ENCODE peak calls at places on chromosomes 1 and 21, in five cellular contexts. T is NCI-H1105 treated with DMSO at 0.1 percent for 48 hours; P is frontal cortex; Q is stimulated activated CD4-positive, alpha-beta T cell treated with anti-CD3 and anti-CD28 coated beads, Interleukin-1b, Interleukin-23, amount 100 ng/mL, for 24 hours; F is posterior cingulate gyrus. Z is an unnamed sample.

GRCh38 chr1:89169166-89169565 is 6.6 kb downstream of the GBP7 start:
- DNase-seq in F (no peak), P (no peak), Q (no peak), T (no peak), Z (no peak)

GRCh38 chr1:192045038-192045575 is 113.2 kb upstream of the RGS18 start:
- DNase-seq in F (no peak), P (no peak), Q (no peak), T (no peak), Z (no peak)

GRCh38 chr1:178625695-178626094 is 99.3 kb upstream of the RALGPS2 start:
- DNase-seq in P (no peak), F (no peak), Q (no peak), T (no peak), Z (peak; percentile 49)

GRCh38 chr1:235018161-235018560 is 110.5 kb downstream of the TOMM20 start:
- DNase-seq in Q (no peak), F (no peak), P (no peak), T (no peak), Z (no peak)

GRCh38 chr1:31771891-31772668 is 7.9 kb upstream of the ADGRB2 start:
- DNase-seq in P (no peak), Q (no peak), F (peak; percentile 92), T (no peak), Z (no peak)

GRCh38 chr1:213759359-213760181 is 228.2 kb upstream of the PROX1 start:
- DNase-seq in F (no peak), P (no peak), Q (no peak), T (peak; percentile 87), Z (no peak)

GRCh38 chr1:154198756-154199562 is 7.1 kb upstream of the TPM3 start:
- DNase-seq in T (peak; percentile 14), P (peak; percentile 54), Q (no peak), F (no peak), Z (no peak)

GRCh38 chr21:38343691-38344090 is 86.9 kb downstream of the KCNJ15 start:
- DNase-seq in F (no peak), P (no peak), Q (no peak), T (peak; percentile 71), Z (no peak)

GRCh38 chr1:9009438-9010366 is 16.5 kb downstream of the SLC2A7 start:
- DNase-seq in Q (no peak), P (no peak), T (no peak), F (no peak), Z (no peak)

GRCh38 chr1:207850621-207851407 is 60.1 kb downstream of the CD34 start:
- DNase-seq in F (no peak), T (no peak), P (no peak), Q (no peak), Z (no peak)

GRCh38 chr1:56033321-56034037 is 545.9 kb downstream of the PLPP3 start:
- DNase-seq in T (no peak), Q (no peak), P (no peak), F (no peak), Z (no peak)

GRCh38 chr1:215081566-215082531 is 688 bp upstream of the KCNK2 start:
- DNase-seq in Q (no peak), F (peak; percentile 48), T (no peak), P (no peak), Z (no peak)

GRCh38 chr1:3907031-3907534 is 7.0 kb upstream of the C1orf174 start:
- DNase-seq in P (no peak), Q (no peak), T (no peak), F (peak; percentile 74), Z (no peak)

GRCh38 chr1:10338047-10338446 is 60.8 kb upstream of the PGD start:
- DNase-seq in P (peak; percentile 44), T (peak; percentile 10), F (no peak), Q (peak; percentile 15), Z (no peak)

GRCh38 chr1:70827030-70827429 is 220.6 kb downstream of the PTGER3 start:
- DNase-seq in P (no peak), Q (no peak), F (no peak), T (no peak), Z (no peak)

GRCh38 chr21:39388811-39389155 is 39.9 kb upstream of the HMGN1 start:
- DNase-seq in Q (no peak), P (no peak), F (no peak), T (no peak), Z (no peak)

GRCh38 chr1:183566026-183566425 is 24.2 kb downstream of the NCF2 start:
- DNase-seq in P (no peak), T (no peak), Q (no peak), F (no peak), Z (no peak)

GRCh38 chr1:52156460-52156859 is 14.6 kb downstream of the ZFYVE9 start:
- DNase-seq in F (no peak), T (no peak), P (no peak), Q (no peak), Z (no peak)

GRCh38 chr1:97632075-97632474 is 288.8 kb downstream of the DPYD start:
- DNase-seq in Q (no peak), P (no peak), F (no peak), T (peak; percentile 97), Z (peak; percentile 27)

GRCh38 chr1:10943991-10944730 is 68.3 kb upstream of the TARDBP start:
- DNase-seq in Q (no peak), F (no peak), T (peak; percentile 96), P (no peak), Z (no peak)

GRCh38 chr1:209367031-209367813 is 216.3 kb upstream of the CAMK1G start:
- DNase-seq in F (no peak), Q (no peak), P (no peak), T (no peak), Z (no peak)

GRCh38 chr1:157948547-157949152 is 44.8 kb upstream of the KIRREL1 start:
- DNase-seq in T (peak; percentile 51), F (no peak), P (peak; percentile 18), Q (no peak), Z (no peak)

GRCh38 chr1:54176621-54177327 is 23.1 kb downstream of the CYB5RL start:
- DNase-seq in F (no peak), P (no peak), T (no peak), Q (no peak), Z (no peak)

GRCh38 chr1:182644863-182645262 is 39.5 kb downstream of the RGS8 start:
- DNase-seq in P (no peak), Q (no peak), T (no peak), F (no peak), Z (no peak)